ENCODE peak calls at places on chromosome 10, in ten cellular contexts. G, B, O, K, U, F, N, V, S and Y are unnamed samples.

GRCh38 chr10:113140612-113141011 is 190.6 kb downstream of the TCF7L2 start:
- DNase-seq in G (no peak), B (no peak), O (no peak), K (no peak), U (no peak), F (no peak), N (no peak), V (no peak), S (no peak), Y (no peak)

GRCh38 chr10:132697568-132698200 is 88.3 kb downstream of the NKX6-2 start:
- DNase-seq in G (no peak), B (no peak), O (no peak), K (no peak), U (no peak), F (no peak), N (no peak), V (no peak), S (no peak), Y (no peak)

GRCh38 chr10:71378341-71379117 is 18.2 kb upstream of the CDH23 start:
- DNase-seq in G (no peak), B (no peak), O (no peak), K (no peak), U (no peak), F (no peak), N (no peak), V (no peak), S (peak; percentile 85), Y (no peak)

GRCh38 chr10:63133787-63134557 is 844 bp downstream of the NRBF2 start:
- DNase-seq in G (no peak), B (no peak), O (no peak), K (no peak), U (peak; percentile 43), F (peak; percentile 60), N (no peak), V (no peak), S (peak; percentile 61), Y (no peak)

GRCh38 chr10:126509211-126509610 is 120.9 kb upstream of the ADAM12 start:
- DNase-seq in G (no peak), B (no peak), O (peak; percentile 8), K (no peak), U (no peak), F (no peak), N (no peak), V (no peak), S (no peak), Y (no peak)

GRCh38 chr10:34607894-34608293 is 207.2 kb downstream of the PARD3 start:
- DNase-seq in G (no peak), B (peak; percentile 47), O (peak; percentile 37), K (peak; percentile 64), U (no peak), F (no peak), N (no peak), V (no peak), S (no peak), Y (no peak)

GRCh38 chr10:61438141-61438984 is 14.8 kb downstream of the TMEM26 start:
- DNase-seq in G (no peak), B (no peak), O (no peak), K (no peak), U (peak; percentile 29), F (peak; percentile 52), N (no peak), V (no peak), S (no peak), Y (peak; percentile 31)

GRCh38 chr10:11058965-11059364 is 41.3 kb downstream of the CELF2 start:
- DNase-seq in G (no peak), B (peak; percentile 65), O (no peak), K (no peak), U (no peak), F (peak; percentile 42), N (no peak), V (no peak), S (no peak), Y (no peak)

GRCh38 chr10:102651455-102652169 is 7.3 kb downstream of the TRIM8 start:
- DNase-seq in G (no peak), B (no peak), O (no peak), K (no peak), U (no peak), F (no peak), N (no peak), V (peak; percentile 12), S (no peak), Y (no peak)

GRCh38 chr10:5424751-5425150 is 12.4 kb downstream of the NET1 start:
- DNase-seq in G (no peak), B (no peak), O (no peak), K (no peak), U (no peak), F (no peak), N (no peak), V (no peak), S (no peak), Y (no peak)

GRCh38 chr10:79286318-79286951 is 60.8 kb upstream of the PPIF start:
- DNase-seq in G (no peak), B (peak; percentile 63), O (peak; percentile 84), K (peak; percentile 25), U (no peak), F (peak; percentile 35), N (no peak), V (peak; percentile 71), S (peak; percentile 99), Y (no peak)

GRCh38 chr10:66713387-66713786 is 212.4 kb upstream of the LRRTM3 start:
- DNase-seq in G (no peak), B (no peak), O (no peak), K (no peak), U (no peak), F (no peak), N (no peak), V (no peak), S (no peak), Y (no peak)

GRCh38 chr10:30980951-30981616 is 50.6 kb downstream of the ZNF438 start:
- DNase-seq in G (peak; percentile 0), B (no peak), O (no peak), K (no peak), U (peak; percentile 59), F (peak; percentile 72), N (no peak), V (peak; percentile 45), S (no peak), Y (no peak)

GRCh38 chr10:1923998-1924397 is 186.7 kb upstream of the ADARB2 start:
- DNase-seq in G (no peak), B (no peak), O (no peak), K (no peak), U (no peak), F (no peak), N (no peak), V (no peak), S (no peak), Y (no peak)

GRCh38 chr10:84715911-84716310 is 387.5 kb downstream of the CCSER2 start:
- DNase-seq in G (peak; percentile 24), B (peak; percentile 40), O (peak; percentile 80), K (no peak), U (no peak), F (no peak), N (peak; percentile 63), V (no peak), S (peak; percentile 23), Y (no peak)

GRCh38 chr10:4825868-4826787 is at the start of gene AKR1E2:
- DNase-seq in G (peak; percentile 91), B (peak; percentile 91), O (peak; percentile 94), K (no peak), U (no peak), F (peak; percentile 96), N (peak; percentile 99), V (peak; percentile 90), S (peak; percentile 40), Y (peak; percentile 71)

GRCh38 chr10:75284097-75284485 is 48.3 kb upstream of the COMTD1 start:
- DNase-seq in G (no peak), B (no peak), O (no peak), K (no peak), U (no peak), F (no peak), N (no peak), V (no peak), S (no peak), Y (no peak)

GRCh38 chr10:14153570-14154055 is 177.1 kb downstream of the FRMD4A start:
- DNase-seq in G (no peak), B (peak; percentile 67), O (peak; percentile 95), K (peak; percentile 58), U (no peak), F (no peak), N (peak; percentile 19), V (no peak), S (no peak), Y (no peak)

GRCh38 chr10:83983578-83984255 is 155.6 kb upstream of the GHITM start:
- DNase-seq in G (peak; percentile 49), B (peak; percentile 1), O (peak; percentile 62), K (no peak), U (peak; percentile 78), F (peak; percentile 30), N (peak; percentile 5), V (no peak), S (no peak), Y (no peak)